ENCODE peak calls at places on chromosomes 3 and 15, in six cellular contexts. Y is right lobe of liver, X is stomach, Z is uterus, W is NB4, J is cardiac fibroblast. S is an unnamed sample.

GRCh38 chr15:78167227-78167888 is 18.2 kb downstream of the IDH3A start:
- DNase-seq in Y (no peak), X (no peak), Z (no peak), W (no peak), J (no peak), S (no peak)

GRCh38 chr3:167031364-167032049 is 348.6 kb downstream of the ZBBX start:
- DNase-seq in Y (no peak), X (no peak), Z (no peak), W (no peak), J (no peak), S (no peak)

GRCh38 chr3:100992086-100993033 is 861 bp downstream of the ABI3BP start:
- DNase-seq in Y (no peak), X (no peak), Z (no peak), W (no peak), J (peak), S (no peak)

GRCh38 chr15:35986072-35986666 is 440.2 kb upstream of the DPH6 start:
- DNase-seq in Y (no peak), X (no peak), Z (peak), W (no peak), J (peak), S (peak)

GRCh38 chr3:115623414-115623868 is at the start of gene GAP43:
- DNase-seq in Y (no peak), X (no peak), Z (peak), W (peak), J (peak), S (peak)

GRCh38 chr3:125120370-125121122 is 64.7 kb upstream of the HEG1 start:
- DNase-seq in Y (no peak), X (no peak), Z (no peak), W (no peak), J (peak), S (no peak)

GRCh38 chr3:53040361-53040820 is 5.5 kb downstream of the SFMBT1 start:
- DNase-seq in Y (no peak), X (no peak), Z (no peak), W (no peak), J (no peak), S (no peak)

GRCh38 chr15:65862682-65863081 is 6.6 kb upstream of the RAB11A start:
- DNase-seq in Y (no peak), X (peak), Z (no peak), W (peak), J (peak), S (no peak)

GRCh38 chr3:3110299-3110630 is at the start of gene IL5RA:
- DNase-seq in Y (no peak), X (no peak), Z (no peak), W (no peak), J (peak), S (no peak)

GRCh38 chr3:113536627-113537101 is 4.3 kb downstream of the SIDT1 start:
- DNase-seq in Y (no peak), X (no peak), Z (no peak), W (no peak), J (peak), S (peak)

GRCh38 chr3:10725067-10725466 is 91.0 kb upstream of the SLC6A11 start:
- DNase-seq in Y (no peak), X (no peak), Z (no peak), W (no peak), J (peak), S (no peak)

GRCh38 chr3:174094671-174095070 is 697.1 kb downstream of the NLGN1 start:
- DNase-seq in Y (no peak), X (no peak), Z (no peak), W (no peak), J (no peak), S (no peak)

GRCh38 chr15:58165661-58166060 is 27.5 kb downstream of the AQP9 start:
- DNase-seq in Y (peak), X (peak), Z (no peak), W (no peak), J (peak), S (no peak)

GRCh38 chr3:14418670-14419250 is 16.4 kb downstream of the SLC6A6 start:
- DNase-seq in Y (peak), X (peak), Z (no peak), W (peak), J (no peak), S (no peak)

GRCh38 chr3:12235691-12236090 is 53.2 kb upstream of the PPARG start:
- DNase-seq in Y (no peak), X (no peak), Z (no peak), W (no peak), J (peak), S (no peak)

GRCh38 chr15:100150906-100151305 is 190.9 kb downstream of the ADAMTS17 start:
- DNase-seq in Y (no peak), X (no peak), Z (no peak), W (no peak), J (no peak), S (no peak)

GRCh38 chr3:150227839-150228238 is 180.3 kb upstream of the TSC22D2 start:
- DNase-seq in Y (no peak), X (peak), Z (no peak), W (peak), J (peak), S (no peak)

GRCh38 chr15:62855085-62855476 is 187.5 kb upstream of the TPM1 start:
- DNase-seq in Y (no peak), X (no peak), Z (no peak), W (no peak), J (no peak), S (no peak)

GRCh38 chr3:23130406-23130805 is 72.7 kb upstream of the UBE2E2 start:
- DNase-seq in Y (no peak), X (no peak), Z (no peak), W (no peak), J (no peak), S (no peak)

GRCh38 chr3:23129817-23130216 is 73.3 kb upstream of the UBE2E2 start:
- DNase-seq in Y (no peak), X (no peak), Z (no peak), W (no peak), J (peak), S (no peak)

GRCh38 chr3:23128655-23129054 is 74.5 kb upstream of the UBE2E2 start:
- DNase-seq in Y (no peak), X (no peak), Z (no peak), W (no peak), J (no peak), S (no peak)

GRCh38 chr3:23127196-23127595 is 75.9 kb upstream of the UBE2E2 start:
- DNase-seq in Y (no peak), X (no peak), Z (no peak), W (no peak), J (no peak), S (no peak)

DNA sequence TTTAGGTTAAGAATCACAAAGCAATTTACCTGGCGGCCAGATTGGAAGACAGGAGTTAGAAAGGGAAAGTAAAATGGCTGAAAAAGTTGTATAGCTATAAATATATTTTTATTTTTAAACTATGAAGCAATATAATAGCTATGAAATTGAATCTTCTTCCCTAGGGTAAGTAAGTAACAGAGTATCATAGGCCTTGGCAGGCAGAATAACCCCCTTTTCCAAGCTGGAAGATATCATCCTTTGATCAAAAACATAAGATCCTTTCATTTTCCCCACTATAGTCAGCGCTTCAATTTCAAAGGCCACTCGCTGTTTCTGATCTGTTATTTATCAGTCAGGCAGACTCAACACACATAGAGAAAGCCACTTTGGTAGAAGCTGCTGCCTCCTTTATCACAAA is 74.1 kb upstream of the UBE2E2 start:
- DNase-seq in Y (no peak), X (no peak), Z (no peak), W (no peak), J (peak), S (no peak)
- H3K4me3 ChIP-seq in Y (no peak), X (peak), Z (peak), W (no peak), J (peak), S (peak)

GRCh38 chr3:197790033-197790432 is 1.0 kb upstream of the LRCH3 start:
- DNase-seq in Y (no peak), X (no peak), Z (no peak), W (no peak), J (no peak), S (no peak)
- H3K4me3 ChIP-seq in Y (no peak), X (no peak), Z (no peak), W (no peak), J (no peak), S (no peak)

DNA sequence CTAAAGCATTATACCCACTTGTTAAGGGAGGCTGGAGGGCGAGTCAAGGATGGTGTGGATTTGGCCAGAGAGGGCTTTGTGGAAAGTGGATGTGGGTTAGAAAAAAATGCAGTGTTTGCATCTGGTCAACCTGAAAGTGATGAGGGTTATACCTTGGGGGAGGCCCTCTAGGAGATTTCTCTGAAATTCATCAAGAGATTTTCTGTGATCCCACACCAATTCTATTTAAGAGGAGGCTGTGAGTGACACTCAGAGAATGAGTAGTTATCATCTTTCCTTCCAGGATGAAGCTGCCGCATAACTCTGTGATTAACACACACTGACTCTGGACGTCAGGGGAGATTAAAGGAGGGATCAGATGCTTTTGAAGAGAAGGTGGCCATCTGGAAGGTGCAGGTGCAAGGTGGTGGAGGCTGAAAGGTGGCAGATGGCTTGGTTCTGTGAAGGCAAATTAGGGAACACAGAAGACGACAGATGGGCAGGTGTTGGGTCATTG is 54.8 kb downstream of the ANAPC13 start:
- DNase-seq in Y (no peak), X (no peak), Z (no peak), W (no peak), J (no peak), S (no peak)
- H3K4me3 ChIP-seq in Y (no peak), X (no peak), Z (no peak), W (no peak), J (no peak), S (no peak)

DNA sequence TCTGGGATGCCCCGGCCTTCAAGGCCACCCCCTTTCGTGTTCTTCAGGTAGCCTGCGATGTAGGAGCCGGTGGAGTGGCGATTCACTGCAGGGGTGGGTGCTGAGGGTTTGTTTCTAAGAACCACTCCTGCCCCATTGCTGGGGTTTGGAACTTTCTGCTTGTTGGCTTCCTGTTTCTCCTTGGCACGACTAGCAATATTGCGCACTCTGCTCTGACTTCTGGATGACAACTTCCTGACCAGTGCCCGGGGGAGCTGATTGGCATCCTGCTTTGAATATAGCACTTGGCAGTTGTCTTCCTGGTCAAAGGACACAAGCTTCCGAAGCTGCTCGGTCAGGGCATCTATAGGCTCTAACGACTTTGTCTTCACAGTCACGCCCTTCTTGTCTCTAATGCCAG is 187.6 kb upstream of the STRIT1 start:
- DNase-seq in Y (no peak), X (no peak), Z (no peak), W (peak), J (no peak), S (no peak)
- H3K4me3 ChIP-seq in Y (no peak), X (no peak), Z (no peak), W (no peak), J (no peak), S (no peak)

GRCh38 chr3:129001101-129001816 is at the start of gene EFCC1:
- DNase-seq in Y (no peak), X (no peak), Z (peak), W (no peak), J (peak), S (no peak)

GRCh38 chr3:129000742-129001100 is 383 bp upstream of the EFCC1 start:
- DNase-seq in Y (no peak), X (no peak), Z (no peak), W (no peak), J (no peak), S (no peak)

GRCh38 chr3:129003578-129004112 is 2.5 kb downstream of the EFCC1 start:
- DNase-seq in Y (no peak), X (peak), Z (no peak), W (no peak), J (no peak), S (no peak)

GRCh38 chr3:129002573-129003569 is 1.8 kb downstream of the EFCC1 start:
- DNase-seq in Y (no peak), X (no peak), Z (no peak), W (no peak), J (no peak), S (no peak)

DNA sequence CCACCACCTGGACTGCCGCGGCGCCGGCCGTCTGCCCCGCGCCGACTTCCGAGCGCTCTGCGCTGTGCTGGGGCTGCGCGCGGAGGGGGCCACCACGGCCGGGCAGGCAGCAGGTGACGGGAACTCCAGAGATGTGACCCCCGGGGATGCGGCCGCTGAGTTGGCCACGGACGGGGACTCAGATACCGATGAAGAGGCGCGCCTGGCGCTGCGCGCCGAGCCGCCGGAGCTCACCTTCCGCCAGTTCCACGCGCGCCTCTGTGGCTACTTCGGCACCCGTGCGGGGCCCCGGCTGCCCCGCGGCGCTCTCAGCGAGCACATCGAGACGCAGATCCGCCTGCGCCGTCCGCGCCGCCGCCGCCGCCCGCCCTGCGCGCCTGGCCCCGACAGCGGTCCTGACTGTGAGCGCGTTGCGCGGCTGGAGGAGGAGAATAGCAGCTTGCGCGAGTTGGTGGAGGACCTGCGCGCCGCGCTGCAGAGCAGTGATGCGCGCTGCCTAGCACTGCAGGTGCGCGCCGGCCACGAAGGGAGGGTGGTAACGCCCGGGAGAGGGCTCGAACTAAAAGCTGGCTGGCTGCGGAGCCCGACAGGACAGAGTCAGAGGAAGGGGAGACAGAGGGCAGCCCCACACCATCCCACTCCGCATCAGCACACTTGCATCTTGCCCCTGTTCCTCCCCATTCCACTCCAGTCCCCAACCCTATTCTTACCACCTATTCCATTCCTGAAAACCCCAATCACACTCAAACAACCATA is 891 bp downstream of the EFCC1 start:
- DNase-seq in Y (no peak), X (no peak), Z (no peak), W (no peak), J (no peak), S (no peak)
- H3K4me3 ChIP-seq in Y (peak), X (peak), Z (peak), W (no peak), J (no peak), S (peak)

GRCh38 chr15:96338772-96339661 is 8.5 kb downstream of the NR2F2 start:
- DNase-seq in Y (no peak), X (no peak), Z (no peak), W (no peak), J (peak), S (no peak)

GRCh38 chr15:96341465-96342142 is 11.1 kb downstream of the NR2F2 start:
- DNase-seq in Y (no peak), X (no peak), Z (no peak), W (no peak), J (peak), S (no peak)

GRCh38 chr15:96340611-96341464 is 10.3 kb downstream of the NR2F2 start:
- DNase-seq in Y (peak), X (no peak), Z (peak), W (no peak), J (peak), S (no peak)

GRCh38 chr15:96339662-96340347 is 9.3 kb downstream of the NR2F2 start:
- DNase-seq in Y (no peak), X (no peak), Z (no peak), W (no peak), J (peak), S (no peak)

GRCh38 chr15:96340348-96340610 is 9.8 kb downstream of the NR2F2 start:
- DNase-seq in Y (no peak), X (no peak), Z (no peak), W (no peak), J (no peak), S (no peak)
- H3K4me3 ChIP-seq in Y (peak), X (peak), Z (peak), W (no peak), J (peak), S (peak)

GRCh38 chr3:126351086-126351770 is 6.0 kb downstream of the KLF15 start:
- DNase-seq in Y (peak), X (no peak), Z (peak), W (no peak), J (no peak), S (no peak)
- H3K4me3 ChIP-seq in Y (peak), X (no peak), Z (no peak), W (no peak), J (no peak), S (no peak)

GRCh38 chr3:169618894-169619792 is 44.4 kb downstream of the MECOM start:
- DNase-seq in Y (no peak), X (no peak), Z (no peak), W (no peak), J (no peak), S (no peak)
- H3K4me3 ChIP-seq in Y (no peak), X (no peak), Z (no peak), W (no peak), J (no peak), S (no peak)

GRCh38 chr3:159319156-159319555 is 517.3 kb downstream of the MFSD1 start:
- DNase-seq in Y (no peak), X (no peak), Z (no peak), W (no peak), J (no peak), S (no peak)
- H3K4me3 ChIP-seq in Y (no peak), X (no peak), Z (no peak), W (no peak), J (no peak), S (no peak)

DNA sequence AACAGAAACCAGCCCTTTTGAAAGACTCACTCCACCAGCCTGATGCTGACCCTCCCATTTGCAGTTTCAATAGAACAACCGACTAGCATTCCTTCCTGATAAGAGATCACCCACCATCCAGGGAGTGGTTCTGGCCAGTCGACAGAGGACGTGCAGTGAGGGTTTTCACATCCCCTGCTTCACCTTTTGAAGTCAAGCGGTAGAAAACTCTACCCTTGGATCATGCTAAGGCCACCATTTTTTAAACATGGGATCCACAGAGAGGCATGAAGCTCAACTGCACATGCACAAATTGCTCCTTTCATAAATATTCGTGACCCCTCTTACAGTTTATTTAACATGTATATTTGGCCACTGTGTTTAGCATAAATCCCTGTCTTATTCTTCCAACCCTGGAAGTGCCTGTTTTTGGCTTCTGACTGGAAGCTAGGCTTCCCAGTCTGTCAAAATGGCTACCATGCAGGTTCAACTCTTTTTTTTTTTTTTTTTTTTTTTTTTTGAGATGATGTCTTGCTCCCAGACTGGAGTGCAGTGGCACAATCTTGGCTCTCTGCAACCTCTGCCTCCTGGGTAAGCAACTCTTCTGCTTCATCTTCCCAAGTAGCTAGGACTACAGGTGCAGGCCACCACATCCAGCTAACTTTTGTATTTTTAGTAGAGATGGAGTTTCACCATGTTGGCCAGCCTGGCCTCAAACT is 1.0 kb upstream of the THUMPD3 start:
- DNase-seq in Y (no peak), X (no peak), Z (no peak), W (no peak), J (no peak), S (no peak)
- H3K4me3 ChIP-seq in Y (peak), X (peak), Z (no peak), W (peak), J (peak), S (peak)